ENCODE peak calls at places on chromosomes 12 and 14, in seven cellular contexts. Y is midbrain, C is choroid plexus epithelial cell, W is HEK293T, E is glutamatergic neuron, Q is GM12891, T is SK-N-MC. P is an unnamed sample.

GRCh38 chr12:19430988-19431387 is 8.3 kb upstream of the AEBP2 start:
- DNase-seq in E (no peak), Y (no peak), T (no peak), Q (no peak), C (peak), W (no peak), P (peak)

GRCh38 chr14:92890830-92891598 is 31.9 kb upstream of the CHGA start:
- DNase-seq in Y (no peak), C (no peak), Q (no peak), W (no peak), T (no peak), E (no peak), P (peak)

GRCh38 chr12:96297504-96297903 is 102.7 kb downstream of the CDK17 start:
- DNase-seq in T (no peak), E (no peak), Y (no peak), W (no peak), C (no peak), Q (no peak), P (no peak)

GRCh38 chr12:2845280-2845679 is 10.4 kb upstream of the NRIP2 start:
- DNase-seq in Y (no peak), W (no peak), C (peak), T (no peak), Q (no peak), E (no peak), P (peak)

GRCh38 chr14:81447018-81447770 is 47.1 kb upstream of the STON2 start:
- DNase-seq in Q (no peak), T (no peak), E (no peak), W (no peak), Y (no peak), C (no peak), P (no peak)

GRCh38 chr14:91892918-91893527 is 25.7 kb upstream of the TC2N start:
- DNase-seq in Y (peak), E (peak), C (peak), Q (no peak), W (peak), T (no peak), P (no peak)

GRCh38 chr14:100810861-100811461 is 15.0 kb upstream of the MEG3 start:
- DNase-seq in T (no peak), E (no peak), Y (no peak), Q (no peak), W (no peak), C (no peak), P (no peak)

GRCh38 chr12:106917503-106917902 is 38.2 kb upstream of the TMEM263 start:
- DNase-seq in Y (no peak), Q (no peak), C (no peak), W (no peak), T (no peak), E (no peak), P (peak)

GRCh38 chr14:23008836-23009235 is 1.1 kb downstream of the C14orf93 start:
- DNase-seq in E (no peak), T (no peak), W (no peak), Q (no peak), C (no peak), Y (no peak), P (no peak)

GRCh38 chr14:69226178-69226577 is 33.8 kb upstream of the GALNT16 start:
- DNase-seq in Y (no peak), W (no peak), E (no peak), Q (no peak), T (no peak), C (no peak), P (peak)

GRCh38 chr14:49895480-49895879 is 2.6 kb downstream of the ARF6 start:
- DNase-seq in C (no peak), W (no peak), E (no peak), Y (no peak), Q (no peak), T (no peak), P (no peak)

GRCh38 chr12:57473886-57474285 is 5.8 kb downstream of the ARHGAP9 start:
- DNase-seq in W (no peak), C (no peak), Q (no peak), T (no peak), Y (no peak), E (no peak), P (no peak)

GRCh38 chr12:65540140-65540539 is 261.7 kb downstream of the MSRB3 start:
- DNase-seq in C (no peak), Q (no peak), E (no peak), W (no peak), T (no peak), Y (no peak), P (no peak)

GRCh38 chr14:51784466-51784865 is 75.9 kb upstream of the GNG2 start:
- DNase-seq in W (no peak), E (no peak), Y (no peak), Q (no peak), T (no peak), C (no peak), P (no peak)

GRCh38 chr12:97572220-97572619 is 109.6 kb downstream of the RMST start:
- DNase-seq in Q (no peak), Y (no peak), W (no peak), E (no peak), C (no peak), T (no peak), P (no peak)

GRCh38 chr14:95315579-95315978 is 4.1 kb downstream of the CLMN start:
- DNase-seq in C (no peak), Q (no peak), W (no peak), Y (no peak), E (no peak), T (no peak), P (no peak)

GRCh38 chr12:90575995-90576394 is 379.0 kb downstream of the CCER1 start:
- DNase-seq in W (no peak), C (no peak), Q (no peak), T (no peak), Y (no peak), E (no peak), P (no peak)

GRCh38 chr14:68734231-68734732 is 58.6 kb downstream of the ZFP36L1 start:
- DNase-seq in Y (no peak), C (no peak), E (no peak), T (no peak), W (no peak), Q (peak), P (peak)

GRCh38 chr12:48288387-48289268 is 62.1 kb downstream of the ZNF641 start:
- DNase-seq in T (no peak), Y (no peak), E (no peak), W (no peak), Q (no peak), C (no peak), P (no peak)

GRCh38 chr14:55450124-55450523 is 9.7 kb upstream of the TBPL2 start:
- DNase-seq in Y (no peak), E (no peak), W (no peak), Q (no peak), T (no peak), C (no peak), P (no peak)